ENCODE peak calls at places on chromosome 21, in eight cellular contexts. G is activated CD8-positive, alpha-beta memory T cell treated with anti-CD3 and anti-CD28 coated beads for 4 hours; T is stimulated activated CD8-positive, alpha-beta memory T cell treated with anti-CD3 and anti-CD28 coated beads, Interleukin-15, amount 100 ng/mL, for 24 hours; U is naive B cell; I is HFF-Myc; O is KBM-7; N is Ammon's horn; V is CD8-positive, alpha-beta memory T cell. B is an unnamed sample.

GRCh38 chr21:28091500-28091899 is 901.2 kb downstream of the LTN1 start:
- DNase-seq in I (no peak), U (no peak), G (no peak), T (no peak), V (no peak), O (no peak), N (no peak), B (no peak)

GRCh38 chr21:45562965-45563364 is 20.7 kb upstream of the SLC19A1 start:
- DNase-seq in O (no peak), T (no peak), G (no peak), V (no peak), N (no peak), I (no peak), U (no peak), B (no peak)

GRCh38 chr21:31335957-31336738 is 7.9 kb downstream of the TIAM1 start:
- DNase-seq in G (peak; percentile 25), U (no peak), I (peak; percentile 29), O (no peak), N (peak; percentile 87), V (no peak), T (no peak), B (peak; percentile 76)

GRCh38 chr21:36422279-36423098 is 37.3 kb downstream of the CHAF1B start:
- DNase-seq in N (no peak), V (no peak), U (no peak), O (peak; percentile 91), T (no peak), I (peak; percentile 24), G (no peak), B (no peak)

GRCh38 chr21:31364265-31364945 is 20.3 kb upstream of the TIAM1 start:
- DNase-seq in O (no peak), U (no peak), G (no peak), N (no peak), T (no peak), V (no peak), I (no peak), B (no peak)

GRCh38 chr21:44454747-44455523 is at the start of gene LRRC3:
- DNase-seq in O (peak; percentile 71), G (peak; percentile 71), N (no peak), I (no peak), U (peak; percentile 75), T (peak; percentile 53), V (peak; percentile 74), B (no peak)

GRCh38 chr21:33971492-33972013 is 55.9 kb upstream of the ATP5PO start:
- DNase-seq in G (no peak), N (no peak), O (no peak), V (no peak), T (no peak), I (no peak), U (no peak), B (no peak)

GRCh38 chr21:31564439-31564838 is 95.1 kb upstream of the SOD1 start:
- DNase-seq in O (no peak), G (no peak), T (no peak), N (no peak), U (no peak), V (no peak), I (no peak), B (no peak)

GRCh38 chr21:45371649-45372048 is 33.3 kb upstream of the COL18A1 start:
- DNase-seq in T (no peak), V (no peak), G (no peak), I (no peak), O (no peak), N (no peak), U (no peak), B (no peak)

GRCh38 chr21:28266061-28266460 is 726.6 kb downstream of the LTN1 start:
- DNase-seq in T (no peak), V (no peak), N (no peak), I (no peak), U (no peak), G (no peak), O (no peak), B (no peak)

GRCh38 chr21:36539434-36540150 is 59.7 kb upstream of the CLDN14 start:
- DNase-seq in U (no peak), G (no peak), O (no peak), T (no peak), I (no peak), V (no peak), N (no peak), B (no peak)

GRCh38 chr21:32771134-32771523 is 426 bp downstream of the PAXBP1 start:
- DNase-seq in V (peak; percentile 41), U (no peak), G (peak; percentile 9), T (no peak), I (no peak), O (no peak), N (peak; percentile 14), B (no peak)

GRCh38 chr21:37525810-37526209 is 159.2 kb downstream of the DYRK1A start:
- DNase-seq in G (no peak), N (no peak), U (no peak), O (no peak), I (no peak), V (no peak), T (no peak), B (no peak)

GRCh38 chr21:45290948-45291612 is 3.4 kb upstream of the POFUT2 start:
- DNase-seq in O (no peak), U (no peak), G (no peak), V (no peak), T (no peak), I (no peak), N (no peak), B (no peak)

GRCh38 chr21:32424674-32425073 is 12.2 kb downstream of the EVA1C start:
- DNase-seq in V (no peak), T (no peak), I (no peak), O (no peak), G (no peak), U (no peak), N (no peak), B (no peak)

GRCh38 chr21:36330904-36331303 is 10.9 kb downstream of the MORC3 start:
- DNase-seq in I (no peak), V (peak; percentile 23), O (peak; percentile 69), G (no peak), T (no peak), U (peak; percentile 48), N (peak; percentile 60), B (peak; percentile 23)

GRCh38 chr21:29092102-29092959 is 18.9 kb upstream of the CCT8 start:
- DNase-seq in U (no peak), T (no peak), I (no peak), N (no peak), G (no peak), O (no peak), V (no peak), B (no peak)

GRCh38 chr21:35002879-35003722 is 46.0 kb downstream of the RUNX1 start:
- DNase-seq in T (no peak), O (peak; percentile 66), G (no peak), V (no peak), U (no peak), N (no peak), I (no peak), B (no peak)

GRCh38 chr21:18521204-18521603 is 117.6 kb upstream of the TMPRSS15 start:
- DNase-seq in N (no peak), O (no peak), I (no peak), V (no peak), U (no peak), G (no peak), T (no peak), B (no peak)

GRCh38 chr21:31409849-31410762 is 66.0 kb upstream of the TIAM1 start:
- DNase-seq in G (no peak), T (no peak), N (no peak), U (no peak), I (no peak), V (no peak), O (no peak), B (no peak)

GRCh38 chr21:37555672-37556261 is 189.2 kb downstream of the DYRK1A start:
- DNase-seq in T (no peak), O (no peak), G (no peak), N (no peak), U (no peak), I (no peak), V (no peak), B (no peak)

GRCh38 chr21:46619846-46620245 is 15.0 kb upstream of the S100B start:
- DNase-seq in I (no peak), T (no peak), U (no peak), V (no peak), O (no peak), N (no peak), G (no peak), B (no peak)

GRCh38 chr21:32611471-32611997 is 643 bp downstream of the CFAP298 start:
- DNase-seq in N (no peak), U (peak; percentile 34), O (peak; percentile 47), G (peak; percentile 10), I (no peak), V (peak; percentile 27), T (no peak), B (peak; percentile 10)

GRCh38 chr21:39728341-39728740 is 16.6 kb upstream of the IGSF5 start:
- DNase-seq in N (no peak), T (no peak), O (no peak), I (no peak), U (no peak), V (no peak), G (no peak), B (no peak)

GRCh38 chr21:17387030-17387617 is 125.7 kb upstream of the CXADR start:
- DNase-seq in V (peak; percentile 1), N (peak; percentile 73), U (peak; percentile 30), T (no peak), G (peak; percentile 21), I (peak; percentile 48), O (peak; percentile 86), B (peak; percentile 82)

GRCh38 chr21:27480841-27481261 is 514.0 kb upstream of the ADAMTS5 start:
- DNase-seq in I (no peak), U (no peak), O (no peak), G (no peak), N (no peak), V (no peak), T (no peak), B (no peak)

GRCh38 chr21:40512590-40512989 is 334.4 kb downstream of the DSCAM start:
- DNase-seq in V (no peak), O (peak; percentile 11), T (no peak), G (no peak), I (no peak), N (no peak), U (no peak), B (no peak)